ENCODE peak calls at places on chromosomes 1 and 21, in five cellular contexts. M, V, X, W and I are unnamed samples.

GRCh38 chr1:47174621-47175020 is 15.2 kb downstream of the PDZK1IP1 start:
- DNase-seq in M (no peak), V (no peak), X (peak; percentile 7), W (no peak), I (no peak)

GRCh38 chr1:74729741-74730478 is 2.9 kb downstream of the CRYZ start:
- DNase-seq in M (no peak), V (peak; percentile 33), X (no peak), W (no peak), I (peak; percentile 26)

GRCh38 chr1:206505702-206506375 is 1.5 kb upstream of the RASSF5 start:
- DNase-seq in M (no peak), V (peak; percentile 76), X (no peak), W (no peak), I (no peak)

GRCh38 chr1:81543764-81544163 is 257.0 kb upstream of the ADGRL2 start:
- DNase-seq in M (no peak), V (no peak), X (no peak), W (no peak), I (no peak)

GRCh38 chr1:54583868-54584267 is 35.8 kb downstream of the ACOT11 start:
- DNase-seq in M (no peak), V (no peak), X (no peak), W (no peak), I (no peak)

GRCh38 chr1:178093958-178094751 is at the start of gene RASAL2:
- DNase-seq in M (peak; percentile 45), V (peak; percentile 59), X (peak; percentile 62), W (peak; percentile 79), I (peak; percentile 29)

GRCh38 chr21:41821756-41822431 is 55.0 kb upstream of the RIPK4 start:
- DNase-seq in M (no peak), V (no peak), X (no peak), W (no peak), I (no peak)

GRCh38 chr1:223129229-223129851 is 13.7 kb downstream of the TLR5 start:
- DNase-seq in M (peak; percentile 64), V (peak; percentile 60), X (peak; percentile 72), W (peak; percentile 83), I (no peak)

GRCh38 chr1:180507826-180508724 is 5.7 kb upstream of the ACBD6 start:
- DNase-seq in M (no peak), V (peak; percentile 71), X (no peak), W (no peak), I (no peak)

GRCh38 chr1:185837711-185838110 is 103.5 kb downstream of the HMCN1 start:
- DNase-seq in M (no peak), V (no peak), X (no peak), W (no peak), I (no peak)

GRCh38 chr1:43552813-43553212 is 22.1 kb downstream of the PTPRF start:
- DNase-seq in M (peak; percentile 88), V (no peak), X (peak; percentile 51), W (peak; percentile 87), I (no peak)

GRCh38 chr1:160884091-160884490 is 889 bp downstream of the ITLN1 start:
- DNase-seq in M (no peak), V (no peak), X (no peak), W (no peak), I (no peak)

GRCh38 chr1:12615916-12616708 is 1.9 kb downstream of the DHRS3 start:
- DNase-seq in M (peak; percentile 51), V (peak; percentile 55), X (peak; percentile 85), W (peak; percentile 60), I (no peak)

GRCh38 chr1:168179411-168180147 is 817 bp downstream of the TIPRL start:
- DNase-seq in M (no peak), V (peak; percentile 45), X (no peak), W (no peak), I (no peak)

GRCh38 chr1:168178227-168178637 is 530 bp upstream of the TIPRL start:
- DNase-seq in M (no peak), V (no peak), X (no peak), W (no peak), I (no peak)

GRCh38 chr1:168180148-168180524 is 1.4 kb downstream of the TIPRL start:
- DNase-seq in M (no peak), V (no peak), X (no peak), W (no peak), I (no peak)

DNA sequence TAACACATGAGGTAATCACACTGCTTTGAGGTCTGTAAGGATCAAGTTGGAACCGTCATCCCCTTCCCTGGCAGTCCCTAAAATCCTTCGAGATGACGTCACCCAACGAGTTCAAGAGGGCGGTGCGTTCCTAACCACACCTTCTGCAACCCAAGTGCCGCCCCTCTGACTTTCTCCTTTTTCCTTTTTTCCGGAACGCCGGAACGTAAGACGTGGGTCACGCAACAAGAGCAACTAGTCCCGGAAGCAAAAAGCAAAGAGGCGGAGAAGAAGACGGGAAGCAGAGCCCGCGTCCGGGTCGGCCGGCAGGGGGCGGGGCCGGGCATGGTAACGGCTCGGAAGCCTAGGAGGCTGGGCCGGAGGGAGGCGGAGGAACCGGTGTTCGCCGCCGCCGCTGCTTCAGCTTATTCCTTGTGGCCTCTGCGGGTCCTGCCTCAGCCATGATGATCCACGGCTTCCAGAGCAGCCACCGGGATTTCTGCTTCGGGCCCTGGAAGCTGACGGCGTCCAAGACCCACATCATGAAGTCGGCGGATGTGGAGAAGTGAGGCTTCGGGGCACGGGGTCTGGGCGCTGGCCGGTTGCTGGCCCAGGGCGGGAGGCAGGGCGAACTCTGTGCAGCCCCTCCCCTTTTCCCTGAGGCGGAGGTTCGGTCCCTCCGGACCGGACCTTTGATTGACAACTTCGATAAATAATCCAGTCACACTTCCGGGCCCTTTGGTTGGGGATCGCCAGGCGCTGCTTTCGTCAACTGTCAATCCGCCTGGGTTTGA is at the start of gene TIPRL:
- DNase-seq in M (peak; percentile 97), V (peak; percentile 99), X (peak; percentile 96), W (peak; percentile 97), I (peak; percentile 97)
- TF ChIP-seq CTCF in M (peak; percentile 59), V (peak; percentile 69), X (peak; percentile 61), W (peak; percentile 79), I (peak; percentile 59)

GRCh38 chr1:77026126-77026525 is 158.8 kb downstream of the ST6GALNAC5 start:
- DNase-seq in M (no peak), V (no peak), X (no peak), W (no peak), I (no peak)
- H3K4me3 ChIP-seq in M (no peak overlapping the region), V (no peak overlapping the region), X (no peak overlapping the region), W (no peak overlapping the region), I (no peak overlapping the region)

GRCh38 chr1:59046134-59046533 is 250.8 kb upstream of the FGGY start:
- DNase-seq in M (no peak), V (no peak), X (no peak), W (no peak), I (no peak)

GRCh38 chr1:59045137-59045536 is 251.8 kb upstream of the FGGY start:
- DNase-seq in M (no peak), V (no peak), X (no peak), W (no peak), I (no peak)

GRCh38 chr1:59044535-59045121 is 252.3 kb upstream of the FGGY start:
- DNase-seq in M (no peak), V (peak; percentile 41), X (no peak), W (no peak), I (no peak)

GRCh38 chr1:59045636-59046035 is 251.3 kb upstream of the FGGY start:
- DNase-seq in M (no peak), V (no peak), X (no peak), W (no peak), I (no peak)

GRCh38 chr1:59046730-59047157 is 250.2 kb upstream of the FGGY start:
- DNase-seq in M (no peak), V (peak; percentile 63), X (peak; percentile 36), W (no peak), I (no peak)
- TF ChIP-seq CTCF in M (no peak), V (peak; percentile 56), X (no peak), W (no peak), I (peak; percentile 23)

GRCh38 chr1:13664451-13664850 is 35.5 kb upstream of the PRDM2 start:
- DNase-seq in M (no peak), V (no peak), X (no peak), W (no peak), I (no peak)
- H3K4me3 ChIP-seq in M (no peak overlapping the region), V (no peak overlapping the region), X (no peak overlapping the region), W (no peak overlapping the region), I (no peak overlapping the region)